ENCODE peak calls at places on chromosomes 12 and 14, in five cellular contexts. E is heart left ventricle, M is GM12865, C is left ventricle myocardium inferior, Y is neural progenitor cell. P is an unnamed sample.

GRCh38 chr14:88844980-88845491 is 20.6 kb downstream of the TTC8 start:
- DNase-seq in E (no peak), C (no peak), Y (no peak), M (no peak), P (no peak)

GRCh38 chr14:65487783-65488578 is 75.5 kb downstream of the FUT8 start:
- DNase-seq in Y (peak; percentile 21), M (no peak), C (no peak), E (no peak), P (no peak)

GRCh38 chr12:49428652-49429549 is 61.6 kb downstream of the SPATS2 start:
- DNase-seq in M (peak; percentile 76), E (no peak), C (no peak), Y (no peak), P (no peak)

GRCh38 chr12:30902001-30902400 is 24.5 kb upstream of the TSPAN11 start:
- DNase-seq in C (no peak), Y (no peak), M (no peak), E (no peak), P (no peak)

GRCh38 chr12:52649066-52649465 is 2.9 kb downstream of the KRT2 start:
- DNase-seq in M (no peak), C (no peak), Y (no peak), E (no peak), P (no peak)

GRCh38 chr14:105350450-105351244 is 36.1 kb downstream of the PACS2 start:
- DNase-seq in M (no peak), Y (no peak), E (no peak), C (no peak), P (no peak)

GRCh38 chr14:73463411-73463810 is 5.1 kb upstream of the NUMB start:
- DNase-seq in M (peak; percentile 60), Y (no peak), E (no peak), C (no peak), P (peak; percentile 68)

GRCh38 chr12:125083092-125083491 is 17.9 kb downstream of the AACS start:
- DNase-seq in M (no peak), E (no peak), Y (no peak), C (no peak), P (no peak)

GRCh38 chr12:5599378-5599777 is 167.5 kb downstream of the NTF3 start:
- DNase-seq in Y (no peak), M (no peak), C (no peak), E (no peak), P (no peak)

GRCh38 chr12:94267907-94268575 is 119.7 kb downstream of the PLXNC1 start:
- DNase-seq in E (no peak), M (peak; percentile 26), Y (no peak), C (no peak), P (no peak)

GRCh38 chr12:122392411-122392810 is 30.1 kb downstream of the CLIP1 start:
- DNase-seq in E (no peak), Y (no peak), C (no peak), M (no peak), P (no peak)

GRCh38 chr12:124420041-124420765 is 125.3 kb downstream of the RFLNA start:
- DNase-seq in M (no peak), E (no peak), C (no peak), Y (no peak), P (no peak)

GRCh38 chr12:53274445-53274844 is 6.3 kb downstream of the ESPL1 start:
- DNase-seq in E (no peak), M (no peak), C (no peak), Y (no peak), P (no peak)

GRCh38 chr12:71945121-71945520 is 6.5 kb downstream of the TPH2 start:
- DNase-seq in M (no peak), E (no peak), Y (no peak), C (no peak), P (no peak)

GRCh38 chr12:109818900-109819500 is 14.2 kb downstream of the TRPV4 start:
- DNase-seq in Y (no peak), M (no peak), C (no peak), E (no peak), P (no peak)

GRCh38 chr12:130650131-130650530 is 66.0 kb downstream of the RIMBP2 start:
- DNase-seq in M (no peak), E (no peak), Y (no peak), C (no peak), P (no peak)

GRCh38 chr12:90836689-90837088 is 118.3 kb downstream of the CCER1 start:
- DNase-seq in Y (no peak), C (no peak), M (no peak), E (peak; percentile 43), P (no peak)

GRCh38 chr12:75706786-75707605 is 195.6 kb upstream of the KRR1 start:
- DNase-seq in C (no peak), E (no peak), M (no peak), Y (no peak), P (no peak)

GRCh38 chr14:88422919-88423318 is 37.5 kb downstream of the SPATA7 start:
- DNase-seq in M (no peak), Y (no peak), C (no peak), E (no peak), P (no peak)

GRCh38 chr12:79381246-79382208 is 309.2 kb downstream of the PAWR start:
- DNase-seq in C (no peak), Y (no peak), M (no peak), E (no peak), P (no peak)

GRCh38 chr12:29552994-29553748 is 55.7 kb upstream of the OVCH1 start:
- DNase-seq in C (no peak), Y (no peak), M (no peak), E (no peak), P (no peak)

GRCh38 chr14:90625445-90625844 is 190.8 kb downstream of the TTC7B start:
- DNase-seq in Y (no peak), M (no peak), C (no peak), E (no peak), P (no peak)
- H3K4me3 ChIP-seq in Y (no peak overlapping the region), M (no peak overlapping the region), C (no peak overlapping the region), E (no peak overlapping the region), P (no peak overlapping the region)

GRCh38 chr14:35047961-35048513 is 2.0 kb downstream of the FAM177A1 start:
- DNase-seq in E (no peak), Y (no peak), C (no peak), M (no peak), P (no peak)
- H3K4me3 ChIP-seq in E (no peak overlapping the region), Y (no peak overlapping the region), C (peak overlapping the region; percentile 84), M (no peak overlapping the region), P (no peak overlapping the region)

DNA sequence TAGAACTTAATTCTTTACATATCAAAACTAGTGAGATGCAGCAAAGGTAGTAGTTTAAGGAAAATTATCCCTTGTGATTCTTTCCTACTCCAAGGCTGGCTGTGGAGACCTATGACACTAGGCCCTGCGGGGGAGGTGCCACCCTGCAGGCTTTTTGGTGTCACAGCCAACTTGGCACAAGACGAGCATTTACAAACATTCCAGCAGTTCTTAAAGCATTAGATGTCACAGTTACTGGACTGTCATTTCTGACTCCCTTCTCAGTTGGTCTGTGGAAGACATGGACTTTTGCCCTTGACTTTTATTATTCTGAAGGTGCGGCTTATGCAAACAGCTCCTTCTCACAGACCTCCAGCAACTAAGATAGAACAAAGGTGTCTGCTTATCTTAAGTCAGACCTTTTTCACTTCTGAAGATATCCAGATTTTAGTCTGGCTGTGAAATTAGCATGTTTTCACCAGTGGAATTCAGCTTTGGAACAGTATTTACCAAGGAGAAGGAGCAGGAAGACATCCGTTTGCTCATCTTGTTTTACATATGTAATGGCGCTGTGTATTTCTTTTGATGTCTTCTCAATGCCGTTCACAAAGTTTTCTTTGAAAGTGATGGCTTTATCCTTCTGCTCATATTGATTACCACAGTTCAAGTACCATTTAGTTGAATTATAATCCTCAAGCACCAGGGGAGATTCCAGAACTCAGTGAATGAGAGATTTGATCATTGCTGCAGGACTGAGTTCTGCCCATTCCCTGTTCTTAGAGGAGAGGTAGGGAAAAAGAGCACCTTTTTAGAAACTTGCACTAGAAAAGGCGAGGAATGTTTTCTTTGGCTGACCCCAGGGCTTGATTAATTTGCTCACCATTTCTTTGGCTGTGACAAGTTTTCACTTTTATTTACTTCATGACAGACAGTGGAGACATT is 17.9 kb downstream of the SRGAP1 start:
- DNase-seq in E (peak; percentile 37), M (no peak), C (no peak), Y (no peak), P (no peak)
- H3K4me3 ChIP-seq in E (no peak overlapping the region), M (no peak overlapping the region), C (no peak overlapping the region), Y (no peak overlapping the region), P (no peak overlapping the region)

GRCh38 chr12:10747730-10748129 is 24.6 kb upstream of the YBX3 start:
- DNase-seq in C (no peak), Y (no peak), E (no peak), M (no peak), P (peak; percentile 21)

GRCh38 chr12:10750385-10750727 is 27.2 kb upstream of the YBX3 start:
- DNase-seq in C (no peak), Y (no peak), E (no peak), M (no peak), P (no peak)

GRCh38 chr12:10753066-10753465 is 29.9 kb upstream of the YBX3 start:
- DNase-seq in Y (no peak), E (no peak), M (no peak), C (no peak), P (no peak)

DNA sequence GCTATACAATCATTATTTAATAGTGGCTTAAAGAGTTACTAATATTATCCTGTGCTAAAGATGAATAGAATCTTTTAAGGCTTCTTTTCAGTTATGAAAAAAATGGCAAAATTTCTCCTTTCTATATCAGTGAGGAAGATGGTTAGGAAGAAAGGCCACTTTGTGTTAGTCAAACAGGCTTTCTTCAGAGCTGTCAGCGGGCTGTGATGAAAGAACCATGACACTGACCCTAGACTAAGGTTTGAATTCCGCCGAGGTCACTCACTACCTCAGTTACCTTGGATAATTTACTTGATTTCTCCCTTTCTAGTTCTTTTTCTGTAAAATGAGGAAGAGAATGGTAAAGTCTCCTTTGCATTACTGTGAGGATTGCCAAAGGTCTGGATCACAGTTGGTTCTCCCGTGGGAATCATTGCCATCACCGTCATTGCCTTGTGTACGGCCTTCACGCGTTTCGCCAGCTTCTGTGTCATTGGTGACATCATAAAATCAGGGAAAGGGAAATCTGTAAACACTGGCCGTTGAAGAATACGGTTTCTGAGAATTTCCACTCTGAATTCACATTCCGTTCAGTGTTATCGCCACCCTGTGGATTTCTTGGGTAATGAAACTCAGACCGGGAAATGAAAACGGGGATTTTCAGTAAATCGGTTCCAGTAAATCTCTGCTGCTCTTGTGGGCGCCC is 26.7 kb upstream of the YBX3 start:
- DNase-seq in M (peak; percentile 86), E (peak; percentile 73), C (peak; percentile 40), Y (peak; percentile 86), P (peak; percentile 87)
- H3K4me3 ChIP-seq in M (peak overlapping the region; percentile 44), E (peak overlapping the region; percentile 13), C (peak overlapping the region; percentile 59), Y (no peak overlapping the region), P (peak overlapping the region; percentile 38)

DNA sequence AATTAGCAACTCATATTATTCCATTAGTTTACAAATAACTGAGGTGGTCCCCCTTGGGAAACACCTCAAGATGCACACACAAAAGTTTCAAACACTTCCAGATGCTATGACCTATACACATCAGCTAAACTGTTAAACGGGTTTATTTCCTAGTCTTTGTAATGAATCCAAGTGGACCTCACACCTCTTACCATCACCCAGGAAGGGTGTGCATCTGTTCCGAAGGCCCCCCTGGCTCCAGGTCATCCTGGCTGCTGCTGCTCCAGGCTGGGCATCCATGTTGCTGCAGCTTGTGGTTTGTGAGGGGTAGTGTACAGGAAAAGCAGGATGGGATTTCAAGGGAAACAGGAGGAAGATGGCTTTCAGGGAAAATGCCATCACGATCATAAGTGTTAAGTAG is 6.8 kb downstream of the HNRNPC start:
- DNase-seq in C (no peak), M (no peak), Y (no peak), E (no peak), P (no peak)
- H3K4me3 ChIP-seq in C (no peak overlapping the region), M (peak overlapping the region; percentile 78), Y (peak overlapping the region; percentile 99), E (no peak overlapping the region), P (no peak overlapping the region)